ENCODE peak calls at places on chromosomes 4 and X, in four cellular contexts. P, J, Z and S are unnamed samples.

GRCh38 chr4:2836391-2836859 is 7.2 kb upstream of the ADD1 start:
- DNase-seq in Z (no peak), P (no peak), J (no peak), S (no peak)

GRCh38 chr4:118729287-118730286 is 44.4 kb downstream of the METTL14 start:
- DNase-seq in Z (no peak), J (no peak), P (peak; percentile 31), S (no peak)

GRCh38 chr4:47855350-47855749 is 17.5 kb upstream of the CORIN start:
- DNase-seq in J (no peak), P (peak; percentile 81), Z (no peak), S (no peak)

GRCh38 chr4:123616970-123617392 is 220.4 kb downstream of the SPRY1 start:
- DNase-seq in Z (no peak), P (peak; percentile 71), J (peak; percentile 72), S (peak; percentile 22)

GRCh38 chr4:40046311-40046980 is 10.2 kb upstream of the N4BP2 start:
- DNase-seq in Z (peak; percentile 76), J (no peak), P (no peak), S (no peak)

GRCh38 chrX:45557390-45557789 is 356.7 kb upstream of the DIPK2B start:
- DNase-seq in P (no peak), J (no peak), Z (no peak), S (no peak)

GRCh38 chr4:16727218-16727617 is 171.2 kb downstream of the LDB2 start:
- DNase-seq in Z (no peak), J (no peak), P (no peak), S (no peak)

GRCh38 chr4:4594531-4594930 is 52.7 kb upstream of the STX18 start:
- DNase-seq in P (no peak), J (no peak), Z (no peak), S (no peak)

GRCh38 chr4:8840006-8840793 is 31.4 kb downstream of the HMX1 start:
- DNase-seq in J (peak; percentile 18), P (no peak), Z (no peak), S (no peak)

GRCh38 chr4:42151568-42152506 is 618 bp downstream of the BEND4 start:
- DNase-seq in P (no peak), Z (no peak), J (no peak), S (no peak)

GRCh38 chr4:168759959-168760527 is 250.0 kb downstream of the CBR4 start:
- DNase-seq in P (no peak), Z (no peak), J (peak; percentile 42), S (no peak)

GRCh38 chr4:150363721-150364688 is 217.9 kb upstream of the MAB21L2 start:
- DNase-seq in J (no peak), P (no peak), Z (no peak), S (no peak)

GRCh38 chr4:108135549-108136209 is 33.1 kb downstream of the LEF1 start:
- DNase-seq in Z (no peak), P (no peak), J (no peak), S (no peak)

GRCh38 chrX:8726031-8726652 is 5.8 kb downstream of the ANOS1 start:
- DNase-seq in P (no peak), J (no peak), Z (no peak), S (no peak)

GRCh38 chr4:10041036-10041435 is 19.7 kb upstream of the SLC2A9 start:
- DNase-seq in J (no peak), P (no peak), Z (no peak), S (no peak)

GRCh38 chrX:129769467-129770154 is 10.1 kb upstream of the SASH3 start:
- DNase-seq in P (no peak), Z (no peak), J (no peak), S (no peak)

GRCh38 chr4:105496899-105497298 is 23.0 kb upstream of the PPA2 start:
- DNase-seq in P (no peak), Z (no peak), J (no peak), S (no peak)

GRCh38 chrX:35380808-35381700 is 417.1 kb upstream of the MAGEB16 start:
- DNase-seq in Z (no peak), J (no peak), P (no peak), S (no peak)

GRCh38 chr4:83370640-83370906 is 35.9 kb upstream of the HPSE start:
- DNase-seq in P (no peak), J (no peak), Z (no peak), S (no peak)

GRCh38 chrX:128518508-128518907 is 466.3 kb upstream of the ACTRT1 start:
- DNase-seq in J (no peak), Z (peak; percentile 36), P (no peak), S (no peak)

GRCh38 chr4:123746981-123747380 is 350.4 kb downstream of the SPRY1 start:
- DNase-seq in J (no peak), Z (no peak), P (no peak), S (no peak)

GRCh38 chr4:21512351-21512750 is 436.2 kb downstream of the KCNIP4 start:
- DNase-seq in J (no peak), P (peak; percentile 2), Z (peak; percentile 50), S (no peak)

GRCh38 chrX:87338510-87338909 is 179.1 kb upstream of the KLHL4 start:
- DNase-seq in P (no peak), J (no peak), Z (peak; percentile 1), S (no peak)

GRCh38 chrX:69031181-69031580 is 134.1 kb downstream of the PJA1 start:
- DNase-seq in Z (no peak), J (no peak), P (no peak), S (no peak)

GRCh38 chr4:40316782-40317635 is 18.1 kb upstream of the CHRNA9 start:
- DNase-seq in J (no peak), P (peak; percentile 82), Z (no peak), S (no peak)

GRCh38 chr4:16129336-16129735 is 45.5 kb upstream of the PROM1 start:
- DNase-seq in J (no peak), P (no peak), Z (no peak), S (no peak)

GRCh38 chrX:52425710-52426245 is 57.0 kb downstream of the XAGE2 start:
- DNase-seq in P (peak; percentile 30), Z (no peak), J (no peak), S (no peak)

GRCh38 chrX:30835373-30835772 is 53.7 kb downstream of the TAB3 start:
- DNase-seq in J (no peak), Z (no peak), P (no peak), S (no peak)

GRCh38 chr4:82779032-82779431 is 19.6 kb downstream of the SCD5 start:
- DNase-seq in Z (no peak), J (no peak), P (no peak), S (no peak)

GRCh38 chr4:171834640-171835039 is 21.4 kb downstream of the GALNTL6 start:
- DNase-seq in J (no peak), Z (no peak), P (no peak), S (no peak)

GRCh38 chrX:111375747-111376146 is 36.2 kb downstream of the DCX start:
- DNase-seq in P (no peak), Z (no peak), J (no peak), S (no peak)

GRCh38 chr4:173332963-173333657 is 1.0 kb downstream of the HMGB2 start:
- DNase-seq in Z (peak; percentile 36), P (no peak), J (no peak), S (no peak)

GRCh38 chr4:137635108-137635507 is 102.8 kb upstream of the PCDH18 start:
- DNase-seq in Z (no peak), J (no peak), P (no peak), S (no peak)

GRCh38 chr4:51835854-51836253 is 7.1 kb upstream of the DCUN1D4 start:
- DNase-seq in P (no peak), J (no peak), Z (no peak), S (no peak)

GRCh38 chr4:61770456-61770855 is 570.3 kb downstream of the ADGRL3 start:
- DNase-seq in P (no peak), J (no peak), Z (no peak), S (no peak)